ENCODE peak calls at places on chromosomes 4 and X, in ten cellular contexts. G is activated CD8-positive, alpha-beta memory T cell treated with anti-CD3 and anti-CD28 coated beads, Interleukin-2, amount 50 U/mL, for 48 hours; N is GM23338; Y is globus pallidus; F is NCI-H2029 treated with DMSO at 0.1 percent for 48 hours; A is K562; B is HEK293T; L is GM12892; J is T-cell; W is immature natural killer cell. S is an unnamed sample.

GRCh38 chr4:38921151-38921550 is 53.5 kb downstream of the FAM114A1 start:
- DNase-seq in G (no peak), N (no peak), Y (no peak), F (no peak), A (no peak), B (no peak), L (no peak), J (no peak), W (no peak), S (no peak)

GRCh38 chr4:10891866-10892265 is 207.3 kb upstream of the CLNK start:
- DNase-seq in G (no peak), N (no peak), Y (no peak), F (peak; percentile 33), A (no peak), B (no peak), L (no peak), J (no peak), W (no peak), S (peak; percentile 64)

GRCh38 chr4:76210502-76210901 is 3.1 kb downstream of the SCARB2 start:
- DNase-seq in G (no peak), N (no peak), Y (no peak), F (no peak), A (no peak), B (no peak), L (no peak), J (no peak), W (no peak), S (no peak)

GRCh38 chr4:106048250-106048931 is 153.1 kb downstream of the NPNT start:
- DNase-seq in G (no peak), N (no peak), Y (no peak), F (no peak), A (no peak), B (no peak), L (no peak), J (no peak), W (no peak), S (no peak)

GRCh38 chr4:139907001-139907809 is 241.6 kb downstream of the MGST2 start:
- DNase-seq in G (no peak), N (no peak), Y (no peak), F (no peak), A (no peak), B (no peak), L (no peak), J (no peak), W (no peak), S (no peak)

GRCh38 chrX:109749207-109749606 is 16.1 kb upstream of the ACSL4 start:
- DNase-seq in G (no peak), N (no peak), Y (no peak), F (no peak), A (no peak), B (no peak), L (no peak), J (no peak), W (no peak), S (no peak)

GRCh38 chrX:151879856-151880255 is 32.8 kb upstream of the MAGEA4 start:
- DNase-seq in G (no peak), N (no peak), Y (no peak), F (no peak), A (no peak), B (no peak), L (no peak), J (no peak), W (no peak), S (no peak)

GRCh38 chrX:135477576-135477975 is 42.9 kb upstream of the INTS6L start:
- DNase-seq in G (no peak), N (peak; percentile 71), Y (peak; percentile 63), F (peak; percentile 75), A (peak; percentile 14), B (peak; percentile 64), L (no peak), J (peak; percentile 32), W (peak; percentile 15), S (peak; percentile 80)

GRCh38 chr4:160745126-160745525 is 1418.7 kb downstream of the FSTL5 start:
- DNase-seq in G (no peak), N (no peak), Y (no peak), F (no peak), A (no peak), B (no peak), L (no peak), J (no peak), W (no peak), S (no peak)

GRCh38 chr4:149031399-149031798 is 589.2 kb upstream of the NR3C2 start:
- DNase-seq in G (no peak), N (peak; percentile 62), Y (no peak), F (no peak), A (no peak), B (no peak), L (no peak), J (no peak), W (no peak), S (no peak)

GRCh38 chrX:6325437-6325836 is 96.8 kb upstream of the NLGN4X start:
- DNase-seq in G (no peak), N (peak; percentile 21), Y (no peak), F (no peak), A (no peak), B (no peak), L (no peak), J (no peak), W (no peak), S (no peak)

GRCh38 chr4:164357957-164358356 is 396.0 kb upstream of the SMIM31 start:
- DNase-seq in G (no peak), N (no peak), Y (no peak), F (no peak), A (no peak), B (no peak), L (no peak), J (no peak), W (no peak), S (no peak)

GRCh38 chr4:48261288-48261687 is 8.3 kb downstream of the TEC start:
- DNase-seq in G (no peak), N (no peak), Y (no peak), F (no peak), A (no peak), B (no peak), L (no peak), J (no peak), W (no peak), S (no peak)

GRCh38 chrX:101117701-101118100 is 19.7 kb downstream of the CENPI start:
- DNase-seq in G (no peak), N (no peak), Y (no peak), F (no peak), A (no peak), B (no peak), L (no peak), J (no peak), W (no peak), S (no peak)

GRCh38 chr4:166594326-166594946 is 639.9 kb downstream of the SPOCK3 start:
- DNase-seq in G (no peak), N (peak; percentile 85), Y (peak; percentile 25), F (no peak), A (no peak), B (peak; percentile 56), L (no peak), J (no peak), W (no peak), S (peak; percentile 57)

GRCh38 chr4:150906987-150907633 is 108.0 kb downstream of the LRBA start:
- DNase-seq in G (no peak), N (peak; percentile 50), Y (peak; percentile 65), F (no peak), A (peak; percentile 11), B (no peak), L (no peak), J (no peak), W (no peak), S (no peak)

GRCh38 chr4:107913283-107913899 is 18.0 kb upstream of the CYP2U1 start:
- DNase-seq in G (no peak), N (peak; percentile 91), Y (peak; percentile 66), F (peak; percentile 61), A (peak; percentile 49), B (peak; percentile 52), L (no peak), J (peak; percentile 40), W (peak; percentile 52), S (peak; percentile 34)

GRCh38 chrX:11597479-11597878 is 68.2 kb downstream of the ARHGAP6 start:
- DNase-seq in G (no peak), N (no peak), Y (no peak), F (no peak), A (no peak), B (no peak), L (no peak), J (no peak), W (no peak), S (no peak)

GRCh38 chr4:26235500-26235899 is 85.3 kb upstream of the RBPJ start:
- DNase-seq in G (no peak), N (no peak), Y (peak; percentile 54), F (peak; percentile 96), A (no peak), B (no peak), L (no peak), J (no peak), W (no peak), S (no peak)

GRCh38 chrX:7228226-7228625 is 80.3 kb upstream of the PUDP start:
- DNase-seq in G (no peak), N (no peak), Y (no peak), F (no peak), A (no peak), B (no peak), L (no peak), J (no peak), W (no peak), S (peak; percentile 72)

GRCh38 chr4:83272900-83273299 is 11.7 kb downstream of the COQ2 start:
- DNase-seq in G (no peak), N (no peak), Y (no peak), F (no peak), A (no peak), B (no peak), L (no peak), J (no peak), W (no peak), S (no peak)

GRCh38 chrX:49309401-49309981 is 6.0 kb downstream of the GAGE10 start:
- DNase-seq in G (no peak), N (peak; percentile 80), Y (peak; percentile 3), F (no peak), A (no peak), B (no peak), L (no peak), J (peak; percentile 23), W (peak; percentile 54), S (no peak)

GRCh38 chrX:55648434-55648833 is 25.2 kb downstream of the FOXR2 start:
- DNase-seq in G (no peak), N (no peak), Y (no peak), F (no peak), A (no peak), B (no peak), L (no peak), J (no peak), W (no peak), S (no peak)

GRCh38 chrX:39818071-39818470 is 279.7 kb downstream of the BCOR start:
- DNase-seq in G (no peak), N (no peak), Y (no peak), F (no peak), A (no peak), B (no peak), L (no peak), J (no peak), W (no peak), S (no peak)

GRCh38 chr4:25760518-25761157 is 102.2 kb downstream of the SEL1L3 start:
- DNase-seq in G (no peak), N (no peak), Y (no peak), F (no peak), A (no peak), B (no peak), L (no peak), J (no peak), W (no peak), S (no peak)

GRCh38 chr4:986949-987688 is at the start of gene IDUA:
- DNase-seq in G (peak; percentile 92), N (peak; percentile 65), Y (peak; percentile 76), F (no peak), A (peak; percentile 89), B (peak; percentile 70), L (peak; percentile 81), J (peak; percentile 83), W (peak; percentile 86), S (peak; percentile 83)

GRCh38 chr4:21699437-21699836 is 249.1 kb downstream of the KCNIP4 start:
- DNase-seq in G (no peak), N (peak; percentile 51), Y (no peak), F (no peak), A (no peak), B (no peak), L (no peak), J (no peak), W (no peak), S (no peak)

GRCh38 chr4:94014484-94015136 is 186.1 kb downstream of the ATOH1 start:
- DNase-seq in G (no peak), N (no peak), Y (no peak), F (no peak), A (no peak), B (no peak), L (no peak), J (no peak), W (no peak), S (no peak)